ENCODE peak calls at places on chromosomes 16 and 17, in four cellular contexts. K is WTC11, C is K562, Y is SK-N-SH. I is an unnamed sample.

GRCh38 chr17:77107506-77108433 is 33.0 kb upstream of the SEC14L1 start:
- DNase-seq in Y (no peak), K (no peak), C (peak), I (no peak)

GRCh38 chr16:66070140-66070887 is 296.2 kb upstream of the CDH5 start:
- DNase-seq in K (no peak), C (no peak), Y (no peak), I (no peak)

GRCh38 chr17:63701477-63702222 is 1.7 kb upstream of the LIMD2 start:
- DNase-seq in Y (no peak), K (no peak), C (peak), I (no peak)

GRCh38 chr16:17076121-17076757 is 394.5 kb downstream of the XYLT1 start:
- DNase-seq in Y (no peak), K (no peak), C (no peak), I (no peak)

GRCh38 chr17:64345691-64346376 is 44.8 kb downstream of the PECAM1 start:
- DNase-seq in Y (no peak), K (no peak), C (no peak), I (no peak)

GRCh38 chr17:81126281-81127132 is 38.8 kb upstream of the PVALEF start:
- DNase-seq in K (no peak), C (no peak), Y (no peak), I (no peak)

GRCh38 chr17:80511222-80512180 is 33.1 kb upstream of the RPTOR start:
- DNase-seq in Y (no peak), K (peak), C (peak), I (peak)

GRCh38 chr17:83173997-83174858 is 94.8 kb downstream of the METRNL start:
- DNase-seq in Y (no peak), K (peak), C (no peak), I (no peak)

GRCh38 chr16:55662641-55663040 is 6.9 kb downstream of the SLC6A2 start:
- DNase-seq in K (no peak), Y (no peak), C (no peak), I (no peak)

GRCh38 chr16:2019500-2019899 is at the start of gene NPW:
- DNase-seq in C (peak), K (peak), Y (peak), I (no peak)

GRCh38 chr16:53257001-53257400 is 177.3 kb upstream of the RBL2 start:
- DNase-seq in C (no peak), K (no peak), Y (no peak), I (no peak)

GRCh38 chr17:39357978-39358377 is 43.4 kb downstream of the FBXL20 start:
- DNase-seq in C (no peak), Y (no peak), K (no peak), I (no peak)

GRCh38 chr16:84495506-84495905 is 9.0 kb downstream of the MEAK7 start:
- DNase-seq in C (no peak), K (no peak), Y (no peak), I (no peak)

GRCh38 chr17:21283482-21284318 is 811 bp upstream of the MAP2K3 start:
- DNase-seq in K (peak), Y (peak), C (no peak), I (no peak)

GRCh38 chr16:89863741-89864391 is 9.5 kb upstream of the TCF25 start:
- DNase-seq in Y (no peak), C (no peak), K (no peak), I (no peak)

GRCh38 chr17:8320990-8321389 is 10.9 kb downstream of the ARHGEF15 start:
- DNase-seq in Y (no peak), K (no peak), C (peak), I (no peak)
- TF ChIP-seq TEAD4 in Y (no peak), K (no peak), C (no peak), I (no peak)

DNA sequence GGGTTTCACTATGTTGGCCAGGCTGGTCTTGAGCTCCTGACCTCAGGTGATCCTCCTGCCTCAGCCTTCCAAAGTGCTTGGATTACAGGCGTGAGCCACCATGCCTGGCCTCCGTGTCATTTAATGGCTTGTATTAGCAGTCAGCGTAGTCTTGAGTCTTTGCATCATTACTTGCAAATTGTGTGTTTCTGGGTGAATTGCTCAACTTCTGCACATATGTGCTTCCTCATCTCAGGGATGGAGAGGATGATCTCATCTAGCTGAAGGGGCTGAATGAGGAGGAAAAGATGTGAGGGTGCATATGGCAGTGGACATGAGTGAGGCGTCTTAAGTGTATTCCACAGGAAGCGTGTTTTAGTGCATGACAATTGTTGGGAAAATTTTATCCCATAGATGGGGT is 155.8 kb downstream of the SNX29 start:
- DNase-seq in K (no peak), Y (no peak), C (no peak), I (no peak)
- TF ChIP-seq TEAD4 in K (no peak), Y (no peak), C (no peak), I (no peak)

GRCh38 chr17:50331085-50331791 is 14.7 kb upstream of the XYLT2 start:
- DNase-seq in K (no peak), Y (no peak), C (no peak), I (no peak)
- TF ChIP-seq TEAD4 in K (no peak), Y (no peak), C (no peak), I (no peak)

GRCh38 chr17:6660765-6661463 is 9.4 kb downstream of the C17orf100 start:
- DNase-seq in K (no peak), Y (no peak), C (no peak), I (no peak)

GRCh38 chr17:6660101-6660500 is 8.5 kb downstream of the C17orf100 start:
- DNase-seq in C (no peak), K (no peak), Y (no peak), I (no peak)

GRCh38 chr17:6651483-6652452 is at the start of the genes C17orf100 and MED31:
- DNase-seq in C (peak), K (peak), Y (peak), I (no peak)

GRCh38 chr17:6657633-6658287 is 6.2 kb downstream of the C17orf100 start:
- DNase-seq in C (no peak), K (no peak), Y (no peak), I (no peak)

GRCh38 chr17:6654816-6655731 is 3.5 kb downstream of the C17orf100 start:
- DNase-seq in C (no peak), K (peak), Y (no peak), I (peak)
- TF ChIP-seq TEAD4 in C (no peak), K (no peak), Y (no peak), I (no peak)

GRCh38 chr17:9472541-9472940 is 103.1 kb downstream of the STX8 start:
- DNase-seq in Y (no peak), K (no peak), C (no peak), I (no peak)
- TF ChIP-seq TEAD4 in Y (no peak), K (no peak), C (no peak), I (no peak)

GRCh38 chr17:30333503-30334240 is at the start of gene TMIGD1:
- DNase-seq in K (no peak), C (no peak), Y (no peak), I (no peak)

GRCh38 chr17:30340957-30341356 is 7.1 kb upstream of the TMIGD1 start:
- DNase-seq in Y (no peak), K (no peak), C (no peak), I (no peak)

GRCh38 chr17:30337393-30337999 is 3.6 kb upstream of the TMIGD1 start:
- DNase-seq in C (no peak), Y (peak), K (no peak), I (no peak)

GRCh38 chr17:30334421-30334820 is 564 bp upstream of the TMIGD1 start:
- DNase-seq in C (no peak), K (no peak), Y (no peak), I (no peak)

GRCh38 chr17:30336369-30337171 is 2.7 kb upstream of the TMIGD1 start:
- DNase-seq in K (peak), C (peak), Y (peak), I (peak)
- TF ChIP-seq TEAD4 in K (no peak), C (no peak), Y (no peak), I (no peak)

GRCh38 chr17:61967729-61968128 is 39.9 kb upstream of the INTS2 start:
- DNase-seq in K (no peak), C (no peak), Y (no peak), I (no peak)
- TF ChIP-seq TEAD4 in K (no peak), C (no peak), Y (no peak), I (no peak)

GRCh38 chr16:10923650-10924214 is 18.5 kb downstream of the DEXI start:
- DNase-seq in K (no peak), C (no peak), Y (no peak), I (no peak)
- TF ChIP-seq TEAD4 in K (no peak), C (no peak), Y (no peak), I (no peak)

GRCh38 chr16:3977376-3977775 is 96.9 kb upstream of the CREBBP start:
- DNase-seq in C (no peak), K (no peak), Y (no peak), I (no peak)
- TF ChIP-seq TEAD4 in C (no peak), K (no peak), Y (no peak), I (no peak)

DNA sequence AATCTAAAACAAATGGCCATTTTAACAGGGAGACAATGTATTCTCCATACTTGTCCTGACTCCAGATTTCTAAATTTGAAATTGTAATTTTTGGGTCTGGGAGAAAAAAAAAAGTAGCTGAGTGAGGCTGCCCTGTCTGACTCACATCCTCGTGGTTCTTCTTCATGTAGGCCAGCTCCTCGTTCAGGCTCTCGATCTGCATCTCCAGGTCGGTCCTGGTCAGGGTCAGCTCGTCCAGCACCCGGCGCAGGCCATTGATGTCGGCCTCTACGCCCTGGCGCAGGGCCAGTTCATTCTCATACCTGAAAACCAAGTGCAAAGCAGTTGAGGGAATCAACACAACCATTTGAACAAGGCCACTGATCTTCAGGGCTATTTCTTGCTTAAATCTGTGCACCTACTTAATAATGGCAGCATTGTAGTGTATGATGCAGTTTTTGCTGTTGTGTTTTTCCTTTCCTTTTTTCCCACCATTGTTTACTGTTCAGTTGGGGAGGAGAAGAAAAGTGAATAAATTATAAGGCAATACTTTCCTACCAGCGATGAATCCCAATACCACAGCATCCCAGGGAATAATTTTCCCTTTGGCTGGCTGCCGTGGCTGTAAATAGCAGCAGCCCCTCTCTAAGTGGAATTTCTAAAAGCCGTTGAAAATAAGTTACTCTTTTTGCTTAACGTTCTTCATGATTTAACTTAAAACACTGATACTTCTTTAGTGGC is 2.2 kb downstream of the KRT12 start:
- DNase-seq in Y (no peak), K (no peak), C (no peak), I (no peak)
- TF ChIP-seq TEAD4 in Y (no peak), K (no peak), C (no peak), I (no peak)